ENCODE peak calls at places on chromosomes 1 and 21, in four cellular contexts. One of them, this sample, is unnamed.

GRCh38 chr1:164779376-164779775 is 220.4 kb downstream of the PBX1 start:
- DNase-seq in trophoblast cell: no peak
- DNase-seq in CD4-positive, CD25-positive, alpha-beta regulatory T cell: no peak
- DNase-seq in ovary: no peak
- DNase-seq in this sample: no peak

GRCh38 chr21:45388011-45388521 is 16.9 kb upstream of the COL18A1 start:
- DNase-seq in CD4-positive, CD25-positive, alpha-beta regulatory T cell: no peak
- DNase-seq in trophoblast cell: no peak
- DNase-seq in ovary: peak
- DNase-seq in this sample: peak

GRCh38 chr1:164801246-164801731 is 242.3 kb downstream of the PBX1 start:
- DNase-seq in CD4-positive, CD25-positive, alpha-beta regulatory T cell: no peak
- DNase-seq in ovary: no peak
- DNase-seq in trophoblast cell: no peak
- DNase-seq in this sample: no peak

GRCh38 chr1:69129538-69129937 is 438.2 kb upstream of the LRRC7 start:
- DNase-seq in trophoblast cell: no peak
- DNase-seq in CD4-positive, CD25-positive, alpha-beta regulatory T cell: no peak
- DNase-seq in ovary: no peak
- DNase-seq in this sample: no peak

GRCh38 chr1:1437904-1438376 is 2.5 kb downstream of the VWA1 start:
- DNase-seq in CD4-positive, CD25-positive, alpha-beta regulatory T cell: no peak
- DNase-seq in trophoblast cell: no peak
- DNase-seq in ovary: no peak
- DNase-seq in this sample: no peak

GRCh38 chr1:198633675-198634121 is 5.1 kb upstream of the PTPRC start:
- DNase-seq in CD4-positive, CD25-positive, alpha-beta regulatory T cell: no peak
- DNase-seq in ovary: no peak
- DNase-seq in trophoblast cell: no peak
- DNase-seq in this sample: no peak

GRCh38 chr1:24117722-24118409 is 5.9 kb upstream of the MYOM3 start:
- DNase-seq in ovary: no peak
- DNase-seq in trophoblast cell: peak
- DNase-seq in CD4-positive, CD25-positive, alpha-beta regulatory T cell: no peak
- DNase-seq in this sample: no peak

GRCh38 chr1:181139631-181140051 is 51.1 kb downstream of the IER5 start:
- DNase-seq in trophoblast cell: no peak
- DNase-seq in ovary: no peak
- DNase-seq in CD4-positive, CD25-positive, alpha-beta regulatory T cell: no peak
- DNase-seq in this sample: no peak

GRCh38 chr1:108609483-108610066 is 49.7 kb downstream of the EEIG2 start:
- DNase-seq in trophoblast cell: no peak
- DNase-seq in CD4-positive, CD25-positive, alpha-beta regulatory T cell: no peak
- DNase-seq in ovary: peak
- DNase-seq in this sample: no peak

GRCh38 chr1:52122424-52122823 is 19.5 kb upstream of the ZFYVE9 start:
- DNase-seq in CD4-positive, CD25-positive, alpha-beta regulatory T cell: no peak
- DNase-seq in trophoblast cell: no peak
- DNase-seq in ovary: no peak
- DNase-seq in this sample: no peak

GRCh38 chr1:24898152-24898908 is 31.7 kb downstream of the RUNX3 start:
- DNase-seq in ovary: peak
- DNase-seq in CD4-positive, CD25-positive, alpha-beta regulatory T cell: no peak
- DNase-seq in trophoblast cell: peak
- DNase-seq in this sample: peak

GRCh38 chr1:46099215-46099614 is 33.2 kb downstream of the PIK3R3 start:
- DNase-seq in trophoblast cell: no peak
- DNase-seq in CD4-positive, CD25-positive, alpha-beta regulatory T cell: no peak
- DNase-seq in ovary: no peak
- DNase-seq in this sample: no peak

GRCh38 chr1:183040600-183040999 is 17.4 kb downstream of the LAMC1 start:
- DNase-seq in CD4-positive, CD25-positive, alpha-beta regulatory T cell: no peak
- DNase-seq in ovary: no peak
- DNase-seq in trophoblast cell: no peak
- DNase-seq in this sample: no peak

GRCh38 chr1:2946291-2946690 is 75.0 kb upstream of the ACTRT2 start:
- DNase-seq in ovary: no peak
- DNase-seq in trophoblast cell: no peak
- DNase-seq in CD4-positive, CD25-positive, alpha-beta regulatory T cell: no peak
- DNase-seq in this sample: no peak

GRCh38 chr21:34890724-34891609 is 158.1 kb downstream of the RUNX1 start:
- DNase-seq in trophoblast cell: peak
- DNase-seq in CD4-positive, CD25-positive, alpha-beta regulatory T cell: no peak
- DNase-seq in ovary: peak
- DNase-seq in this sample: no peak
- H3K4me3 ChIP-seq in trophoblast cell: peak
- H3K4me3 ChIP-seq in CD4-positive, CD25-positive, alpha-beta regulatory T cell: no peak
- H3K4me3 ChIP-seq in ovary: peak
- H3K4me3 ChIP-seq in this sample: no peak

GRCh38 chr1:39683591-39684312 is 7.5 kb downstream of the HPCAL4 start:
- DNase-seq in ovary: peak
- DNase-seq in CD4-positive, CD25-positive, alpha-beta regulatory T cell: peak
- DNase-seq in trophoblast cell: no peak
- DNase-seq in this sample: peak
- H3K4me3 ChIP-seq in ovary: no peak
- H3K4me3 ChIP-seq in CD4-positive, CD25-positive, alpha-beta regulatory T cell: no peak
- H3K4me3 ChIP-seq in trophoblast cell: no peak
- H3K4me3 ChIP-seq in this sample: no peak

GRCh38 chr21:15293251-15293650 is 228.5 kb upstream of the NRIP1 start:
- DNase-seq in trophoblast cell: peak
- DNase-seq in ovary: no peak
- DNase-seq in CD4-positive, CD25-positive, alpha-beta regulatory T cell: no peak
- DNase-seq in this sample: no peak
- H3K4me3 ChIP-seq in trophoblast cell: no peak
- H3K4me3 ChIP-seq in ovary: no peak
- H3K4me3 ChIP-seq in CD4-positive, CD25-positive, alpha-beta regulatory T cell: no peak
- H3K4me3 ChIP-seq in this sample: no peak

GRCh38 chr21:44350773-44351481 is 2.5 kb upstream of the TRPM2 start:
- DNase-seq in ovary: no peak
- DNase-seq in CD4-positive, CD25-positive, alpha-beta regulatory T cell: no peak
- DNase-seq in trophoblast cell: no peak
- DNase-seq in this sample: no peak
- H3K4me3 ChIP-seq in ovary: no peak
- H3K4me3 ChIP-seq in CD4-positive, CD25-positive, alpha-beta regulatory T cell: no peak
- H3K4me3 ChIP-seq in trophoblast cell: no peak
- H3K4me3 ChIP-seq in this sample: no peak

GRCh38 chr1:204506969-204507316 is 9.3 kb upstream of the MDM4 start:
- DNase-seq in trophoblast cell: peak
- DNase-seq in CD4-positive, CD25-positive, alpha-beta regulatory T cell: peak
- DNase-seq in ovary: peak
- DNase-seq in this sample: peak
- H3K4me3 ChIP-seq in trophoblast cell: peak
- H3K4me3 ChIP-seq in CD4-positive, CD25-positive, alpha-beta regulatory T cell: peak
- H3K4me3 ChIP-seq in ovary: peak
- H3K4me3 ChIP-seq in this sample: peak

GRCh38 chr1:61241864-61242472 is 159.6 kb downstream of the NFIA start:
- DNase-seq in trophoblast cell: no peak
- DNase-seq in CD4-positive, CD25-positive, alpha-beta regulatory T cell: no peak
- DNase-seq in ovary: no peak
- DNase-seq in this sample: no peak
- H3K4me3 ChIP-seq in trophoblast cell: no peak
- H3K4me3 ChIP-seq in CD4-positive, CD25-positive, alpha-beta regulatory T cell: no peak
- H3K4me3 ChIP-seq in ovary: no peak
- H3K4me3 ChIP-seq in this sample: no peak

DNA sequence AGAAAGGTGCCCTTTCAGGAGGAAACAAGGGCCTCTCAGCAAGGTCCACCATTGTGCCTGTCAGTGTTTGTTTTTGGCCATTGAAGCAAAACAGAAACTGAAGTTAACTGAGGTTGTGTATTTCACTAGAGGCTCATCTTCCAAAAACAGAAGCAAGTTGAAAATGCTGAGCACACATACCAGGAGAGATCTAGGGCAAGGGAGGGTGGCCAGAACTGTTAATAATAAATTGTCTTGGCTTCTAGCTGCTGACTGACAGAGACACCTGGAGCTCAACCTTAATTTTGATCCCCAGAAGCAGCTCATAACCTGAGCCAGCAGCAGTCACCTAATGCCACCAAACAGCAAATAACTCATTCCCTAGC is 5.2 kb downstream of the AGMAT start:
- DNase-seq in trophoblast cell: no peak
- DNase-seq in CD4-positive, CD25-positive, alpha-beta regulatory T cell: no peak
- DNase-seq in ovary: no peak
- DNase-seq in this sample: no peak
- H3K4me3 ChIP-seq in trophoblast cell: no peak
- H3K4me3 ChIP-seq in CD4-positive, CD25-positive, alpha-beta regulatory T cell: peak
- H3K4me3 ChIP-seq in ovary: no peak
- H3K4me3 ChIP-seq in this sample: peak

GRCh38 chr1:54356680-54357147 is 49.5 kb downstream of the SSBP3 start:
- DNase-seq in ovary: no peak
- DNase-seq in CD4-positive, CD25-positive, alpha-beta regulatory T cell: peak
- DNase-seq in trophoblast cell: no peak
- DNase-seq in this sample: peak
- H3K4me3 ChIP-seq in ovary: peak
- H3K4me3 ChIP-seq in CD4-positive, CD25-positive, alpha-beta regulatory T cell: peak
- H3K4me3 ChIP-seq in trophoblast cell: no peak
- H3K4me3 ChIP-seq in this sample: peak